ENCODE peak calls at places on chromosomes 4 and X, in four cellular contexts. T is WTC11, C is HepG2, D is K562. L is an unnamed sample.

GRCh38 chr4:75939890-75940691 is 722 bp downstream of the NAAA start:
- DNase-seq in T (peak; percentile 74), C (peak; percentile 55), D (peak; percentile 84), L (no peak)

GRCh38 chr4:31239886-31240285 is 519.7 kb downstream of the PCDH7 start:
- DNase-seq in T (no peak), C (no peak), D (no peak), L (no peak)

GRCh38 chr4:183541081-183542045 is 36.5 kb downstream of the ING2 start:
- DNase-seq in T (peak; percentile 49), C (no peak), D (no peak), L (no peak)

GRCh38 chr4:26099967-26100366 is 185.9 kb downstream of the SMIM20 start:
- DNase-seq in T (no peak), C (no peak), D (no peak), L (no peak)

GRCh38 chr4:53601251-53601764 is 10.0 kb upstream of the LNX1 start:
- DNase-seq in T (peak; percentile 72), C (peak; percentile 27), D (no peak), L (no peak)

GRCh38 chr4:14880805-14881204 is 121.5 kb upstream of the CPEB2 start:
- DNase-seq in T (no peak), C (no peak), D (no peak), L (no peak)

GRCh38 chrX:103571121-103571520 is 14.2 kb upstream of the TCEAL4 start:
- DNase-seq in T (no peak), C (no peak), D (no peak), L (no peak)

GRCh38 chrX:20042221-20042620 is 51.4 kb upstream of the BCLAF3 start:
- DNase-seq in T (no peak), C (no peak), D (no peak), L (no peak)

GRCh38 chr4:138275216-138275615 is 33.1 kb upstream of the SLC7A11 start:
- DNase-seq in T (no peak), C (no peak), D (no peak), L (no peak)

GRCh38 chrX:105191878-105192277 is 28.6 kb downstream of the TEX13A start:
- DNase-seq in T (peak; percentile 35), C (no peak), D (no peak), L (no peak)

GRCh38 chrX:12162420-12162819 is 24.1 kb downstream of the FRMPD4 start:
- DNase-seq in T (no peak), C (no peak), D (no peak), L (no peak)

GRCh38 chr4:1399508-1400190 is 6.6 kb downstream of the NKX1-1 start:
- DNase-seq in T (peak; percentile 8), C (no peak), D (peak; percentile 42), L (no peak)

GRCh38 chr4:73234712-73235111 is 23.9 kb downstream of the ANKRD17 start:
- DNase-seq in T (no peak), C (no peak), D (no peak), L (no peak)

GRCh38 chr4:185811509-185812364 is at the start of gene SORBS2:
- DNase-seq in T (no peak), C (peak; percentile 81), D (no peak), L (peak; percentile 56)

GRCh38 chr4:115873048-115873447 is 759.6 kb upstream of the NDST4 start:
- DNase-seq in T (no peak), C (no peak), D (no peak), L (no peak)

GRCh38 chrX:45889471-45889870 is 655.8 kb downstream of the ZNF674 start:
- DNase-seq in T (no peak), C (peak; percentile 1), D (no peak), L (no peak)

GRCh38 chr4:140884431-140885058 is 128.4 kb upstream of the TBC1D9 start:
- DNase-seq in T (peak; percentile 59), C (peak; percentile 63), D (peak; percentile 29), L (peak; percentile 9)

GRCh38 chrX:145609951-145610511 is 207.6 kb upstream of the SLITRK2 start:
- DNase-seq in T (no peak), C (no peak), D (no peak), L (no peak)

GRCh38 chr4:94357624-94358023 is 15.0 kb upstream of the HPGDS start:
- DNase-seq in T (no peak), C (no peak), D (no peak), L (no peak)

GRCh38 chrX:10582215-10582733 is 38.1 kb downstream of the MID1 start:
- DNase-seq in T (no peak), C (no peak), D (peak; percentile 20), L (no peak)

GRCh38 chr4:174314770-174315169 is 31.1 kb downstream of the CEP44 start:
- DNase-seq in T (no peak), C (no peak), D (no peak), L (no peak)

GRCh38 chrX:143994206-143994605 is 110.3 kb downstream of the UBE2NL start:
- DNase-seq in T (no peak), C (no peak), D (no peak), L (no peak)

GRCh38 chr4:47031011-47031678 is at the start of gene GABRB1:
- DNase-seq in T (peak; percentile 73), C (no peak), D (peak; percentile 14), L (no peak)

GRCh38 chr4:138242076-138242829 is at the start of gene SLC7A11:
- DNase-seq in T (peak; percentile 66), C (peak; percentile 97), D (peak; percentile 65), L (peak; percentile 93)

GRCh38 chr4:121789960-121790829 is 10.9 kb upstream of the EXOSC9 start:
- DNase-seq in T (no peak), C (no peak), D (peak; percentile 39), L (no peak)

GRCh38 chrX:24178441-24178840 is 28.9 kb downstream of the ZFX start:
- DNase-seq in T (peak; percentile 10), C (no peak), D (no peak), L (no peak)

GRCh38 chr4:97953171-97953570 is 190.1 kb downstream of the STPG2 start:
- DNase-seq in T (no peak), C (no peak), D (no peak), L (no peak)

GRCh38 chrX:30141966-30142365 is 73.4 kb upstream of the MAGEB2 start:
- DNase-seq in T (peak; percentile 12), C (peak; percentile 27), D (peak; percentile 31), L (no peak)

GRCh38 chr4:159497961-159498360 is 395.1 kb downstream of the RAPGEF2 start:
- DNase-seq in T (no peak), C (no peak), D (no peak), L (no peak)

GRCh38 chr4:120948382-120948781 is 25.9 kb upstream of the PRDM5 start:
- DNase-seq in T (no peak), C (no peak), D (no peak), L (no peak)

GRCh38 chr4:70915048-70915815 is 13.1 kb downstream of the MOB1B start:
- DNase-seq in T (no peak), C (no peak), D (no peak), L (no peak)
- TF ChIP-seq ATF3 in T (no peak), C (no peak), D (no peak), L (no peak)

DNA sequence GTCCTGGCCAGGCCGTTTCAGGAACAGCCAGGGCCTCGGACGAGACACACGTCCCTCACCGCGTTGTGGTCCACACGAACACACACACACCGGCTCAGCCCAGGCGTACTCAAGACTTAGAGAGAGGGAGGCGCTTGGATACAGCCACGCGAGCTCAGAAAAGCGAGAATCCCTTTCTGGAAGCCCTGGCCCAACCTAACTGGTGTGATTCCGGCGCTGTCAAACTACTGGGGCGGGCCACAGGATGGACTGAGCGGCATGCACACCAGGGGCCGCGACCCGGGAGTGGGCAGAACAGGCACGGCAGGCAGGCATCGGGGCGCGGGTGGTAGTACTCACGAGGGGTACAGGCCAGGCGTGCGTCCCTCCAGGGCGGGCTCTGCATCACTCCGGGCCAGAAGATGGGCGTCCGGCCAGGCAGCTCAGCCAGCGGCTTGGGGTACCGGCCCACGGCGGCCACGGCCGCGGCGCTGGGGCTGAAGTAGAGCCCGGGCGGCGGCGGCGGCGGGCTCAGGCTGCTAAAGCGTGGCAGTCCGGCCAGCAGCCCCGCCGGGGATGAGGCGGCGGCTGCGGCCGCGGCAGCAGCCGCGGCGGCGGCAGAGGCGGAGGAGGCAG is 1.8 kb downstream of the NKX6-1 start:
- DNase-seq in T (peak; percentile 18), C (no peak), D (no peak), L (no peak)
- TF ChIP-seq CREB1 in T (no peak), C (no peak), D (no peak), L (no peak)

GRCh38 chr4:119730644-119730995 is 102.0 kb upstream of the PDE5A start:
- DNase-seq in T (no peak), C (no peak), D (no peak), L (no peak)

GRCh38 chr4:119731146-119731742 is 102.6 kb upstream of the PDE5A start:
- DNase-seq in T (no peak), C (no peak), D (no peak), L (no peak)

GRCh38 chr4:119735136-119735770 is 106.6 kb upstream of the PDE5A start:
- DNase-seq in T (no peak), C (no peak), D (no peak), L (no peak)

GRCh38 chr4:119731778-119732177 is 103.2 kb upstream of the PDE5A start:
- DNase-seq in T (no peak), C (no peak), D (no peak), L (no peak)

GRCh38 chr4:119733431-119733830 is 104.8 kb upstream of the PDE5A start:
- DNase-seq in T (no peak), C (no peak), D (no peak), L (no peak)
- TF ChIP-seq ETV6 in T (no peak), C (no peak), D (no peak), L (no peak)

DNA sequence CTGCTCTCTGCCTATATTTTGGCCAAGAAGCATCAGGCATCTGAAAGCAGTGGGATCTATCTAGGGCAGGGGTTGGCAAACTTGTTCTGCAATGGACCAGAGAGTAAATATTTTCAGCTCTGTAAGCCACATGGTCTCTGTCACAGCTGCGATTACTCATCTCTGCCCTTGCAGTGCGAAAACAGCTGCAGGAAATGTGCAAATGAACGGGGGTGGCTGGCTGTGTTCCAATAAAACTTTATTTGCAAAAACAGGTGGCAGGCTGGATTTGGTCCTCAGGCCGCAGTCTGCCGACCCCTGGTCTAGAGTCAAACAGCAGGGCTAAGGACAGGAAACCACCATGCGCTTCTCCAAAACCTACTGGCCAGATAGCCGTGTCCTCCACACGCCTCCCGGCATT is 48.6 kb downstream of the ACOX3 start:
- DNase-seq in T (no peak), C (no peak), D (no peak), L (peak; percentile 60)
- TF ChIP-seq ATF3 in T (no peak), C (no peak), D (no peak), L (no peak)

DNA sequence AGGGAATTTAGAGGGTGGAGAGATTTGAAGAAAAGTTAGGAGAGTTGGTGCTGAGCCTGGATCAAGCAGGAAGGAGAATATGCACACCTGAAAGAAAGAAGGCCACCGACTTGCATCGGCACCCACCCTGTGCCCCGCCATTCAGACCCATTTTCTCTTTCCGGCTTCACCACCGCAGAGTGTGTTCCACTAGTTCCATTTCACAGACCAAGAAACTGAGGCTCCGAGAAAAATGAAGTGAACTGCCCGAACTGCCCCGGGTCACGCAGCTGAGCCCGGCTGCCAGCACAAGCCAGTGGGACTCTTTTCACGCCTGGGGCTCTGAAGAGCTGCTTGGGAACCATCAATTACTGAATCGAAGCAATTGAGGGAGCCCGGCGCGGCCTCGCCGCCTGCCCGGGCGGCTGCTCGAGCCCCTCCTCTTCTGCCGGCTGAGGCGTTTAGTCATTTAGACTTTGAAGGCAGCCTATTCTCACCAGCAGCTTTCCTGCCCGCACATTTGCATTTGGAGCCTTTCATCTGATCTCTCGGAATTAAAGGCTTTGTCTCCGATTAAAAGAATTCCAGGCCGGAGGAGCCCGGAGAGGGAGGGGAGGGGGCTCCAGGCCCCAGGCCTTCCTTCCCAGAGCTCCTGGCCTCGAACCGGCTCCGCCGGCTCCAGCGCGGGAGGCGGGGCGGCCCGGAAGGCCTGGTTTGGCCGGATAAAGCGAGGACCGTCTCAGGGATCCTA is 140.2 kb upstream of the PJA1 start:
- DNase-seq in T (peak; percentile 55), C (no peak), D (no peak), L (no peak)
- TF ChIP-seq CREB1 in T (no peak), C (no peak), D (no peak), L (no peak)

GRCh38 chrX:129577473-129577872 is 37.4 kb downstream of the OCRL start:
- DNase-seq in T (no peak), C (no peak), D (peak; percentile 22), L (no peak)
- TF ChIP-seq ETV6 in T (no peak), C (no peak), D (no peak), L (no peak)